ENCODE peak calls at places on chromosome X, in nine cellular contexts. One of them, this sample, is unnamed. For H3K36me3, the result is how much of the 10 kb centered on the place peaks cover.

GRCh38 chrX:45807572-45808425 is 607.1 kb upstream of the DIPK2B start:
- DNase-seq in SJSA1: peak
- DNase-seq in colonic mucosa: no peak
- DNase-seq in mesendoderm: peak
- DNase-seq in Peyer's patch: no peak
- DNase-seq in CD8-positive, alpha-beta memory T cell: no peak
- DNase-seq in breast epithelium: no peak
- DNase-seq in GM23338: peak
- DNase-seq in WERI-Rb-1: no peak
- DNase-seq in this sample: peak

GRCh38 chrX:74063426-74064155 is 240.4 kb upstream of the ZCCHC13 start:
- DNase-seq in SJSA1: no peak
- DNase-seq in CD8-positive, alpha-beta memory T cell: no peak
- DNase-seq in Peyer's patch: no peak
- DNase-seq in GM23338: no peak
- DNase-seq in mesendoderm: no peak
- DNase-seq in breast epithelium: no peak
- DNase-seq in WERI-Rb-1: no peak
- DNase-seq in colonic mucosa: no peak
- DNase-seq in this sample: no peak

GRCh38 chrX:2697741-2698294 is 6.7 kb downstream of the CD99 start:
- DNase-seq in Peyer's patch: peak
- DNase-seq in CD8-positive, alpha-beta memory T cell: no peak
- DNase-seq in mesendoderm: no peak
- DNase-seq in colonic mucosa: no peak
- DNase-seq in breast epithelium: no peak
- DNase-seq in SJSA1: peak
- DNase-seq in GM23338: no peak
- DNase-seq in WERI-Rb-1: no peak
- DNase-seq in this sample: no peak

GRCh38 chrX:70260104-70260503 is at the start of gene P2RY4:
- DNase-seq in Peyer's patch: no peak
- DNase-seq in colonic mucosa: no peak
- DNase-seq in mesendoderm: no peak
- DNase-seq in SJSA1: no peak
- DNase-seq in breast epithelium: no peak
- DNase-seq in WERI-Rb-1: no peak
- DNase-seq in CD8-positive, alpha-beta memory T cell: no peak
- DNase-seq in GM23338: no peak
- DNase-seq in this sample: no peak

GRCh38 chrX:107204063-107204605 is 2.1 kb downstream of the NUP62CL start:
- DNase-seq in SJSA1: no peak
- DNase-seq in colonic mucosa: peak
- DNase-seq in breast epithelium: no peak
- DNase-seq in Peyer's patch: no peak
- DNase-seq in CD8-positive, alpha-beta memory T cell: no peak
- DNase-seq in mesendoderm: peak
- DNase-seq in GM23338: peak
- DNase-seq in WERI-Rb-1: peak
- DNase-seq in this sample: no peak

GRCh38 chrX:110786486-110786885 is 9.1 kb downstream of the CHRDL1 start:
- DNase-seq in CD8-positive, alpha-beta memory T cell: no peak
- DNase-seq in Peyer's patch: no peak
- DNase-seq in breast epithelium: no peak
- DNase-seq in colonic mucosa: no peak
- DNase-seq in SJSA1: peak
- DNase-seq in GM23338: no peak
- DNase-seq in WERI-Rb-1: no peak
- DNase-seq in mesendoderm: no peak
- DNase-seq in this sample: no peak

GRCh38 chrX:78619829-78620228 is 39.3 kb downstream of the RTL3 start:
- DNase-seq in Peyer's patch: no peak
- DNase-seq in colonic mucosa: peak
- DNase-seq in SJSA1: no peak
- DNase-seq in breast epithelium: no peak
- DNase-seq in CD8-positive, alpha-beta memory T cell: no peak
- DNase-seq in GM23338: no peak
- DNase-seq in mesendoderm: no peak
- DNase-seq in WERI-Rb-1: no peak
- DNase-seq in this sample: no peak

GRCh38 chrX:10983526-10983925 is 127.6 kb upstream of the HCCS start:
- DNase-seq in Peyer's patch: no peak
- DNase-seq in GM23338: no peak
- DNase-seq in WERI-Rb-1: no peak
- DNase-seq in SJSA1: no peak
- DNase-seq in breast epithelium: no peak
- DNase-seq in mesendoderm: no peak
- DNase-seq in colonic mucosa: no peak
- DNase-seq in CD8-positive, alpha-beta memory T cell: no peak
- DNase-seq in this sample: no peak

GRCh38 chrX:49177873-49178480 is 6.3 kb downstream of the PLP2 start:
- DNase-seq in SJSA1: no peak
- DNase-seq in WERI-Rb-1: no peak
- DNase-seq in mesendoderm: no peak
- DNase-seq in GM23338: no peak
- DNase-seq in breast epithelium: no peak
- DNase-seq in CD8-positive, alpha-beta memory T cell: no peak
- DNase-seq in Peyer's patch: no peak
- DNase-seq in colonic mucosa: no peak
- DNase-seq in this sample: no peak

GRCh38 chrX:13266641-13267420 is 53.0 kb downstream of the ATXN3L start:
- DNase-seq in CD8-positive, alpha-beta memory T cell: no peak
- DNase-seq in mesendoderm: peak
- DNase-seq in WERI-Rb-1: no peak
- DNase-seq in Peyer's patch: no peak
- DNase-seq in colonic mucosa: no peak
- DNase-seq in breast epithelium: no peak
- DNase-seq in GM23338: peak
- DNase-seq in SJSA1: no peak
- DNase-seq in this sample: no peak

GRCh38 chrX:1657367-1658082 is 42.7 kb downstream of the ASMT start:
- DNase-seq in WERI-Rb-1: peak
- DNase-seq in SJSA1: no peak
- DNase-seq in breast epithelium: no peak
- DNase-seq in Peyer's patch: peak
- DNase-seq in CD8-positive, alpha-beta memory T cell: peak
- DNase-seq in colonic mucosa: peak
- DNase-seq in mesendoderm: no peak
- DNase-seq in GM23338: no peak
- DNase-seq in this sample: peak

GRCh38 chrX:81304545-81304944 is 102.6 kb downstream of the SH3BGRL start:
- DNase-seq in CD8-positive, alpha-beta memory T cell: no peak
- DNase-seq in Peyer's patch: no peak
- DNase-seq in WERI-Rb-1: no peak
- DNase-seq in SJSA1: no peak
- DNase-seq in mesendoderm: no peak
- DNase-seq in GM23338: no peak
- DNase-seq in breast epithelium: no peak
- DNase-seq in colonic mucosa: no peak
- DNase-seq in this sample: no peak

GRCh38 chrX:13774696-13775095 is 40.1 kb downstream of the OFD1 start:
- DNase-seq in Peyer's patch: no peak
- DNase-seq in SJSA1: no peak
- DNase-seq in mesendoderm: no peak
- DNase-seq in WERI-Rb-1: no peak
- DNase-seq in breast epithelium: no peak
- DNase-seq in colonic mucosa: no peak
- DNase-seq in GM23338: no peak
- DNase-seq in CD8-positive, alpha-beta memory T cell: no peak
- DNase-seq in this sample: no peak

GRCh38 chrX:29530520-29530919 is 684.8 kb upstream of the MAGEB2 start:
- DNase-seq in CD8-positive, alpha-beta memory T cell: no peak
- DNase-seq in mesendoderm: no peak
- DNase-seq in colonic mucosa: no peak
- DNase-seq in GM23338: no peak
- DNase-seq in Peyer's patch: no peak
- DNase-seq in WERI-Rb-1: no peak
- DNase-seq in SJSA1: no peak
- DNase-seq in breast epithelium: no peak
- DNase-seq in this sample: peak

GRCh38 chrX:68928401-68928800 is 99.6 kb downstream of the EFNB1 start:
- DNase-seq in SJSA1: no peak
- DNase-seq in colonic mucosa: no peak
- DNase-seq in Peyer's patch: no peak
- DNase-seq in mesendoderm: no peak
- DNase-seq in WERI-Rb-1: no peak
- DNase-seq in breast epithelium: no peak
- DNase-seq in CD8-positive, alpha-beta memory T cell: no peak
- DNase-seq in GM23338: no peak
- DNase-seq in this sample: no peak

GRCh38 chrX:13733506-13733905 is 914 bp downstream of the TRAPPC2 start:
- DNase-seq in GM23338: no peak
- DNase-seq in breast epithelium: no peak
- DNase-seq in SJSA1: no peak
- DNase-seq in colonic mucosa: no peak
- DNase-seq in WERI-Rb-1: no peak
- DNase-seq in mesendoderm: no peak
- DNase-seq in Peyer's patch: no peak
- DNase-seq in CD8-positive, alpha-beta memory T cell: no peak
- DNase-seq in this sample: peak

DNA sequence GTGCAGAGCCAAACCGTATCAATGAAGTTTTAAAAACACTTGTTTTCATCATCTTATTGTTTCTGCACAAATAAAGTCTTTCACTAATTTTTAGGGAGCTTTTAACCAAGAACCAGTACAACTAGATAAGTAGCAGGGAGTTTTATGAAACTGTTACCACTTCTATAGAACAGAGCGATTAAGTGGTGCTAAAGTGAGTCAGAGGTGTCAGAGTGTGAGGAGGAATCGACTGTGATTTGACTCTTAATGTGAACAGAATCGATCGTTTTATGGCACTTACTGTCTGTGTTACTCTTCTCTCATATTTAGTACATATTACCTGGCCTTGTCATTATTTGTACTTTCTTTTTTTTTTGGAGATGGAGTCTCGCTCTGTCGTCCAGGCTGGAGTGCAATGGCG is 43.3 kb downstream of the PDK3 start:
- DNase-seq in GM23338: no peak
- DNase-seq in WERI-Rb-1: no peak
- DNase-seq in SJSA1: no peak
- DNase-seq in Peyer's patch: no peak
- DNase-seq in colonic mucosa: no peak
- DNase-seq in CD8-positive, alpha-beta memory T cell: no peak
- DNase-seq in mesendoderm: no peak
- DNase-seq in breast epithelium: no peak
- DNase-seq in this sample: no peak
- H3K36me3 ChIP-seq in GM23338: under half
- H3K36me3 ChIP-seq in WERI-Rb-1: under half
- H3K36me3 ChIP-seq in SJSA1: under half
- H3K36me3 ChIP-seq in Peyer's patch: under half
- H3K36me3 ChIP-seq in colonic mucosa: under half
- H3K36me3 ChIP-seq in CD8-positive, alpha-beta memory T cell: under half
- H3K36me3 ChIP-seq in mesendoderm: under half
- H3K36me3 ChIP-seq in breast epithelium: under half
- H3K36me3 ChIP-seq in this sample: under half

GRCh38 chrX:130144509-130144908 is 21.1 kb downstream of the AIFM1 start:
- DNase-seq in mesendoderm: no peak
- DNase-seq in breast epithelium: no peak
- DNase-seq in GM23338: no peak
- DNase-seq in WERI-Rb-1: no peak
- DNase-seq in SJSA1: no peak
- DNase-seq in colonic mucosa: no peak
- DNase-seq in CD8-positive, alpha-beta memory T cell: no peak
- DNase-seq in Peyer's patch: no peak
- DNase-seq in this sample: peak

GRCh38 chrX:130139474-130140201 is 26.0 kb downstream of the AIFM1 start:
- DNase-seq in SJSA1: no peak
- DNase-seq in Peyer's patch: no peak
- DNase-seq in WERI-Rb-1: no peak
- DNase-seq in breast epithelium: no peak
- DNase-seq in GM23338: peak
- DNase-seq in colonic mucosa: no peak
- DNase-seq in mesendoderm: peak
- DNase-seq in CD8-positive, alpha-beta memory T cell: no peak
- DNase-seq in this sample: no peak

GRCh38 chrX:130147631-130148030 is 18.0 kb downstream of the AIFM1 start:
- DNase-seq in colonic mucosa: no peak
- DNase-seq in SJSA1: no peak
- DNase-seq in mesendoderm: no peak
- DNase-seq in WERI-Rb-1: no peak
- DNase-seq in breast epithelium: no peak
- DNase-seq in GM23338: no peak
- DNase-seq in CD8-positive, alpha-beta memory T cell: no peak
- DNase-seq in Peyer's patch: no peak
- DNase-seq in this sample: no peak

DNA sequence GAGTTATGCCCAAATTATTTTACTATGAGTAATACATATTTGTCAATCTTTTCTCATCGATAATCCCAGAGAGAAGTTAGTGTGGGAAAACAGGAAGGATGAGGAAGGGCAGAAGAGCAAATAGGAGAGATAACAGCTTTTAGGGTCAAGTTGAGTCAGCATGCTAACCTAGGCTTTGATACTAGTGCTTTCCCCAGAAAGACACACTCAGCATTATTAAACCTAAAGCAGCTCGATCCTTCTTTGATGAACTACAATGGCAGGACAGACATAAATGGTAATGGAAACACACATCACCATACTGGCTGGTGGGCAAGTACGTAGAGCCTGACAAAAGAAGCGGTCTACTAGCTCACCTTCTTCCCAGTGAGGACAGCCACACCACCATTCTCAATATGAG is 20.5 kb downstream of the AIFM1 start:
- DNase-seq in Peyer's patch: no peak
- DNase-seq in SJSA1: no peak
- DNase-seq in colonic mucosa: no peak
- DNase-seq in WERI-Rb-1: no peak
- DNase-seq in mesendoderm: no peak
- DNase-seq in GM23338: no peak
- DNase-seq in breast epithelium: no peak
- DNase-seq in CD8-positive, alpha-beta memory T cell: no peak
- DNase-seq in this sample: no peak
- H3K36me3 ChIP-seq in Peyer's patch: under half
- H3K36me3 ChIP-seq in SJSA1: under half
- H3K36me3 ChIP-seq in colonic mucosa: under half
- H3K36me3 ChIP-seq in WERI-Rb-1: under half
- H3K36me3 ChIP-seq in mesendoderm: under half
- H3K36me3 ChIP-seq in GM23338: under half
- H3K36me3 ChIP-seq in breast epithelium: under half
- H3K36me3 ChIP-seq in CD8-positive, alpha-beta memory T cell: under half
- H3K36me3 ChIP-seq in this sample: half or more

DNA sequence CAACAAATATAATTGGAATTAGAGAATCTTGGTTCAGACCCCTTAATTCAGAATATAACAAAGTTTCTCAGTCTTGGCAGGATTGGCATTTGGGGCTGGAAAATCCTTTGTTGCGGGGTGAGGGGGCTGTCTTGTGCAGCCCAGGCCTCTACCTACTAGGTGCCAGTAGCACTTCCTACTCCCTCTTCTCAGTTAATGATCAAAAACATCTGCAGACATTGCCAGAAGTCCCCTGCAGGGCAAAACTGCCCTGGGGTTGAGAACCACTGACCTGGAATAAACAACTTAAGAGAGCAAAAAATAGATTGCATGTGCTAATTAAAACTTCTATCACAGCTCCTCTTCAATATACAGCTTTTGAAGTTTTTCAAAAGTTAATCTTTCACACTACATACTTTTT is 36.7 kb upstream of the CXorf38 start:
- DNase-seq in CD8-positive, alpha-beta memory T cell: no peak
- DNase-seq in colonic mucosa: no peak
- DNase-seq in mesendoderm: peak
- DNase-seq in WERI-Rb-1: no peak
- DNase-seq in Peyer's patch: no peak
- DNase-seq in breast epithelium: no peak
- DNase-seq in SJSA1: no peak
- DNase-seq in GM23338: no peak
- DNase-seq in this sample: no peak
- H3K36me3 ChIP-seq in CD8-positive, alpha-beta memory T cell: under half
- H3K36me3 ChIP-seq in colonic mucosa: under half
- H3K36me3 ChIP-seq in mesendoderm: under half
- H3K36me3 ChIP-seq in WERI-Rb-1: half or more
- H3K36me3 ChIP-seq in Peyer's patch: under half
- H3K36me3 ChIP-seq in breast epithelium: under half
- H3K36me3 ChIP-seq in SJSA1: under half
- H3K36me3 ChIP-seq in GM23338: under half
- H3K36me3 ChIP-seq in this sample: half or more

GRCh38 chrX:131818297-131818936 is 204.7 kb upstream of the STK26 start:
- DNase-seq in SJSA1: no peak
- DNase-seq in mesendoderm: no peak
- DNase-seq in GM23338: no peak
- DNase-seq in CD8-positive, alpha-beta memory T cell: no peak
- DNase-seq in colonic mucosa: no peak
- DNase-seq in WERI-Rb-1: no peak
- DNase-seq in Peyer's patch: no peak
- DNase-seq in breast epithelium: no peak
- DNase-seq in this sample: no peak
- H3K36me3 ChIP-seq in SJSA1: under half
- H3K36me3 ChIP-seq in mesendoderm: under half
- H3K36me3 ChIP-seq in GM23338: under half
- H3K36me3 ChIP-seq in CD8-positive, alpha-beta memory T cell: under half
- H3K36me3 ChIP-seq in colonic mucosa: under half
- H3K36me3 ChIP-seq in WERI-Rb-1: under half
- H3K36me3 ChIP-seq in Peyer's patch: under half
- H3K36me3 ChIP-seq in breast epithelium: under half
- H3K36me3 ChIP-seq in this sample: under half

This sample was measured in adipocyte.